ENCODE peak calls at places on chromosomes 11 and 22, in six cellular contexts. Z is HT1080, B is lower leg skin, V is NCI-H1436, H is HAP-1, Q is ovary. M is an unnamed sample.

GRCh38 chr11:78050964-78051831 is 12.5 kb upstream of the THRSP start:
- DNase-seq in Z (peak; percentile 92), B (no peak), V (no peak), H (no peak), Q (no peak), M (no peak)

GRCh38 chr22:43919106-43919965 is 4.3 kb upstream of the PNPLA3 start:
- DNase-seq in Z (no peak), B (no peak), V (no peak), H (no peak), Q (no peak), M (no peak)

GRCh38 chr11:68764746-68765145 is 13.4 kb upstream of the TESMIN start:
- DNase-seq in Z (no peak), B (no peak), V (no peak), H (no peak), Q (no peak), M (no peak)

GRCh38 chr22:21672107-21672629 is 6.4 kb downstream of the PPIL2 start:
- DNase-seq in Z (no peak), B (no peak), V (no peak), H (no peak), Q (no peak), M (no peak)

GRCh38 chr22:33101550-33101949 is 43.4 kb upstream of the SYN3 start:
- DNase-seq in Z (no peak), B (no peak), V (no peak), H (no peak), Q (no peak), M (no peak)

GRCh38 chr11:132472411-132473205 is 1059.7 kb downstream of the OPCML start:
- DNase-seq in Z (no peak), B (no peak), V (no peak), H (no peak), Q (no peak), M (no peak)

GRCh38 chr11:93921695-93922468 is 71.5 kb upstream of the VSTM5 start:
- DNase-seq in Z (peak; percentile 66), B (no peak), V (peak; percentile 50), H (peak; percentile 59), Q (no peak), M (no peak)

GRCh38 chr22:36160499-36160942 is at the start of gene APOL3:
- DNase-seq in Z (peak; percentile 22), B (peak; percentile 96), V (no peak), H (no peak), Q (peak; percentile 67), M (peak; percentile 86)

M was measured in psoas muscle.